ENCODE peak calls at places on chromosomes 13 and 19, in eight cellular contexts. One of them, this sample, is unnamed.
A peak's percentile ranks its signal among the peaks of the same experiment; 100 is the strongest.

GRCh38 chr13:27789495-27790303 is 2.6 kb upstream of the GSX1 start:
- DNase-seq in NCI-H1092: no peak
- DNase-seq in OCI-LY7: peak; percentile 13
- DNase-seq in stimulated activated CD4-positive, alpha-beta T cell treated with anti-CD3 and anti-CD28 coated beads, TNF-alpha, amount 100 ng/mL, for 4 hours: no peak
- DNase-seq in substantia nigra: no peak
- DNase-seq in glutamatergic neuron: peak; percentile 39
- DNase-seq in M059J: no peak
- DNase-seq in SJCRH30: no peak
- DNase-seq in this sample: no peak

GRCh38 chr19:40521276-40521675 is 54.5 kb downstream of the SPTBN4 start:
- DNase-seq in stimulated activated CD4-positive, alpha-beta T cell treated with anti-CD3 and anti-CD28 coated beads, TNF-alpha, amount 100 ng/mL, for 4 hours: no peak
- DNase-seq in substantia nigra: no peak
- DNase-seq in OCI-LY7: peak; percentile 38
- DNase-seq in M059J: peak; percentile 39
- DNase-seq in NCI-H1092: no peak
- DNase-seq in glutamatergic neuron: no peak
- DNase-seq in SJCRH30: peak; percentile 31
- DNase-seq in this sample: peak; percentile 25

GRCh38 chr13:65499251-65499650 is 1730.9 kb downstream of the PCDH9 start:
- DNase-seq in glutamatergic neuron: no peak
- DNase-seq in OCI-LY7: no peak
- DNase-seq in substantia nigra: no peak
- DNase-seq in SJCRH30: no peak
- DNase-seq in NCI-H1092: no peak
- DNase-seq in M059J: no peak
- DNase-seq in stimulated activated CD4-positive, alpha-beta T cell treated with anti-CD3 and anti-CD28 coated beads, TNF-alpha, amount 100 ng/mL, for 4 hours: no peak
- DNase-seq in this sample: no peak

GRCh38 chr19:18385675-18386542 is at the start of gene GDF15:
- DNase-seq in stimulated activated CD4-positive, alpha-beta T cell treated with anti-CD3 and anti-CD28 coated beads, TNF-alpha, amount 100 ng/mL, for 4 hours: no peak
- DNase-seq in M059J: no peak
- DNase-seq in SJCRH30: peak; percentile 84
- DNase-seq in OCI-LY7: peak; percentile 42
- DNase-seq in glutamatergic neuron: peak; percentile 58
- DNase-seq in NCI-H1092: no peak
- DNase-seq in substantia nigra: no peak
- DNase-seq in this sample: no peak

GRCh38 chr13:42084722-42085121 is 36.3 kb downstream of the DGKH start:
- DNase-seq in substantia nigra: no peak
- DNase-seq in SJCRH30: no peak
- DNase-seq in NCI-H1092: no peak
- DNase-seq in M059J: no peak
- DNase-seq in glutamatergic neuron: no peak
- DNase-seq in stimulated activated CD4-positive, alpha-beta T cell treated with anti-CD3 and anti-CD28 coated beads, TNF-alpha, amount 100 ng/mL, for 4 hours: no peak
- DNase-seq in OCI-LY7: no peak
- DNase-seq in this sample: no peak

GRCh38 chr13:78060966-78061365 is 142.3 kb upstream of the EDNRB start:
- DNase-seq in substantia nigra: no peak
- DNase-seq in glutamatergic neuron: no peak
- DNase-seq in stimulated activated CD4-positive, alpha-beta T cell treated with anti-CD3 and anti-CD28 coated beads, TNF-alpha, amount 100 ng/mL, for 4 hours: no peak
- DNase-seq in OCI-LY7: no peak
- DNase-seq in SJCRH30: no peak
- DNase-seq in NCI-H1092: no peak
- DNase-seq in M059J: peak; percentile 47
- DNase-seq in this sample: no peak

GRCh38 chr19:28466107-28467045 is 746.6 kb downstream of the UQCRFS1 start:
- DNase-seq in NCI-H1092: peak; percentile 9
- DNase-seq in substantia nigra: no peak
- DNase-seq in SJCRH30: peak; percentile 49
- DNase-seq in stimulated activated CD4-positive, alpha-beta T cell treated with anti-CD3 and anti-CD28 coated beads, TNF-alpha, amount 100 ng/mL, for 4 hours: peak; percentile 29
- DNase-seq in glutamatergic neuron: peak; percentile 78
- DNase-seq in OCI-LY7: peak; percentile 72
- DNase-seq in M059J: peak; percentile 5
- DNase-seq in this sample: peak; percentile 73

GRCh38 chr19:40633207-40633606 is 32.0 kb downstream of the LTBP4 start:
- DNase-seq in OCI-LY7: no peak
- DNase-seq in NCI-H1092: no peak
- DNase-seq in glutamatergic neuron: no peak
- DNase-seq in stimulated activated CD4-positive, alpha-beta T cell treated with anti-CD3 and anti-CD28 coated beads, TNF-alpha, amount 100 ng/mL, for 4 hours: no peak
- DNase-seq in SJCRH30: no peak
- DNase-seq in substantia nigra: no peak
- DNase-seq in M059J: peak; percentile 51
- DNase-seq in this sample: no peak

GRCh38 chr19:19662866-19663291 is 597 bp downstream of the ATP13A1 start:
- DNase-seq in glutamatergic neuron: peak; percentile 64
- DNase-seq in stimulated activated CD4-positive, alpha-beta T cell treated with anti-CD3 and anti-CD28 coated beads, TNF-alpha, amount 100 ng/mL, for 4 hours: no peak
- DNase-seq in substantia nigra: no peak
- DNase-seq in NCI-H1092: peak; percentile 3
- DNase-seq in OCI-LY7: no peak
- DNase-seq in M059J: no peak
- DNase-seq in SJCRH30: no peak
- DNase-seq in this sample: peak; percentile 70

GRCh38 chr19:14434543-14435319 is 1.6 kb downstream of the PKN1 start:
- DNase-seq in M059J: peak; percentile 86
- DNase-seq in SJCRH30: no peak
- DNase-seq in OCI-LY7: no peak
- DNase-seq in NCI-H1092: no peak
- DNase-seq in stimulated activated CD4-positive, alpha-beta T cell treated with anti-CD3 and anti-CD28 coated beads, TNF-alpha, amount 100 ng/mL, for 4 hours: no peak
- DNase-seq in glutamatergic neuron: no peak
- DNase-seq in substantia nigra: no peak
- DNase-seq in this sample: peak; percentile 47

GRCh38 chr19:17468302-17469091 is 1.8 kb upstream of the SLC27A1 start:
- DNase-seq in stimulated activated CD4-positive, alpha-beta T cell treated with anti-CD3 and anti-CD28 coated beads, TNF-alpha, amount 100 ng/mL, for 4 hours: no peak
- DNase-seq in NCI-H1092: no peak
- DNase-seq in M059J: no peak
- DNase-seq in glutamatergic neuron: no peak
- DNase-seq in OCI-LY7: no peak
- DNase-seq in SJCRH30: no peak
- DNase-seq in substantia nigra: peak; percentile 37
- DNase-seq in this sample: no peak

GRCh38 chr19:33815410-33816340 is 19.0 kb downstream of the KCTD15 start:
- DNase-seq in NCI-H1092: no peak
- DNase-seq in SJCRH30: no peak
- DNase-seq in OCI-LY7: no peak
- DNase-seq in stimulated activated CD4-positive, alpha-beta T cell treated with anti-CD3 and anti-CD28 coated beads, TNF-alpha, amount 100 ng/mL, for 4 hours: no peak
- DNase-seq in M059J: peak; percentile 42
- DNase-seq in glutamatergic neuron: no peak
- DNase-seq in substantia nigra: no peak
- DNase-seq in this sample: peak; percentile 89

GRCh38 chr13:108595416-108596257 is 33.8 kb upstream of the MYO16 start:
- DNase-seq in glutamatergic neuron: no peak
- DNase-seq in substantia nigra: no peak
- DNase-seq in OCI-LY7: no peak
- DNase-seq in stimulated activated CD4-positive, alpha-beta T cell treated with anti-CD3 and anti-CD28 coated beads, TNF-alpha, amount 100 ng/mL, for 4 hours: no peak
- DNase-seq in M059J: no peak
- DNase-seq in NCI-H1092: no peak
- DNase-seq in SJCRH30: no peak
- DNase-seq in this sample: no peak

This sample was measured in MV-4-11.